ENCODE peak calls at places on chromosome 10, in five cellular contexts. H is BJ; J is activated CD8-positive, alpha-beta memory T cell treated with anti-CD3 and anti-CD28 coated beads, Interleukin-2, amount 50 U/mL, for 48 hours; A is ELF-1; L is NCI-H446. E is an unnamed sample.

GRCh38 chr10:77836299-77836820 is 90.2 kb downstream of the DLG5 start:
- DNase-seq in H (no peak), J (no peak), A (peak; percentile 53), L (no peak), E (no peak)

GRCh38 chr10:114151486-114151885 is 22.5 kb downstream of the CCDC186 start:
- DNase-seq in H (peak; percentile 35), J (no peak), A (no peak), L (no peak), E (peak; percentile 45)

GRCh38 chr10:127840884-127841283 is 51.9 kb downstream of the CLRN3 start:
- DNase-seq in H (no peak), J (no peak), A (no peak), L (no peak), E (no peak)

GRCh38 chr10:17029581-17030271 is 99.9 kb downstream of the CUBN start:
- DNase-seq in H (no peak), J (peak; percentile 81), A (peak; percentile 70), L (no peak), E (no peak)

GRCh38 chr10:76432274-76433012 is 1001.0 kb downstream of the LRMDA start:
- DNase-seq in H (peak; percentile 56), J (no peak), A (peak; percentile 38), L (no peak), E (no peak)

GRCh38 chr10:123150986-123151738 is 3.0 kb upstream of the BUB3 start:
- DNase-seq in H (no peak), J (peak; percentile 73), A (peak; percentile 72), L (no peak), E (no peak)

GRCh38 chr10:102230264-102230860 is 4.3 kb downstream of the ELOVL3 start:
- DNase-seq in H (no peak), J (peak; percentile 75), A (peak; percentile 93), L (peak; percentile 48), E (no peak)

GRCh38 chr10:5524721-5525531 is at the start of gene CALML3:
- DNase-seq in H (no peak), J (peak; percentile 37), A (no peak), L (no peak), E (no peak)

GRCh38 chr10:44960098-44960480 is 487 bp downstream of the RASSF4 start:
- DNase-seq in H (no peak), J (no peak), A (no peak), L (no peak), E (no peak)

GRCh38 chr10:82277591-82277990 is 402.6 kb downstream of the NRG3 start:
- DNase-seq in H (no peak), J (no peak), A (no peak), L (no peak), E (no peak)

GRCh38 chr10:122780391-122780790 is 65.3 kb downstream of the CUZD1 start:
- DNase-seq in H (no peak), J (no peak), A (no peak), L (no peak), E (no peak)